ENCODE peak calls at places on chromosomes 4 and X, in seven cellular contexts. Z is endothelial cell; I is activated naive CD8-positive, alpha-beta T cell treated with anti-CD3 and anti-CD28 coated beads, Interleukin-2, amount 50 U/mL, for 24 hours; M is HTR-8/SVneo; K is T1000; Y is anterior cingulate cortex; P is NCI-H2081 treated with DMSO at 0.1 percent for 48 hours. W is an unnamed sample.

GRCh38 chr4:14967982-14968381 is 34.3 kb upstream of the CPEB2 start:
- DNase-seq in Z (no peak), I (no peak), M (no peak), K (no peak), Y (no peak), P (no peak), W (no peak)

GRCh38 chrX:115912372-115912897 is 258.1 kb upstream of the AGTR2 start:
- DNase-seq in Z (no peak), I (no peak), M (no peak), K (no peak), Y (no peak), P (no peak), W (no peak)

GRCh38 chrX:1533083-1533482 is 3.9 kb downstream of the P2RY8 start:
- DNase-seq in Z (no peak), I (no peak), M (no peak), K (no peak), Y (no peak), P (no peak), W (no peak)

GRCh38 chrX:126064901-126065541 is 101.1 kb downstream of the DCAF12L2 start:
- DNase-seq in Z (no peak), I (no peak), M (no peak), K (no peak), Y (no peak), P (no peak), W (no peak)

GRCh38 chr4:666436-666810 is 7.7 kb downstream of the ATP5ME start:
- DNase-seq in Z (no peak), I (no peak), M (no peak), K (no peak), Y (no peak), P (no peak), W (no peak)

GRCh38 chr4:41644288-41644914 is 104.1 kb downstream of the PHOX2B start:
- DNase-seq in Z (peak), I (peak), M (no peak), K (no peak), Y (peak), P (peak), W (no peak)

GRCh38 chrX:115047715-115048114 is 30.3 kb upstream of the IL13RA2 start:
- DNase-seq in Z (no peak), I (no peak), M (no peak), K (no peak), Y (no peak), P (no peak), W (peak)

GRCh38 chr4:161448550-161449180 is 715.1 kb downstream of the FSTL5 start:
- DNase-seq in Z (no peak), I (no peak), M (no peak), K (no peak), Y (no peak), P (no peak), W (no peak)

GRCh38 chrX:11190745-11191510 is 79.8 kb downstream of the HCCS start:
- DNase-seq in Z (no peak), I (no peak), M (no peak), K (no peak), Y (no peak), P (peak), W (no peak)

GRCh38 chrX:57270980-57271379 is 15.5 kb upstream of the FAAH2 start:
- DNase-seq in Z (no peak), I (no peak), M (no peak), K (no peak), Y (no peak), P (no peak), W (no peak)

GRCh38 chr4:118797558-118798142 is 38.3 kb downstream of the SEC24D start:
- DNase-seq in Z (no peak), I (no peak), M (no peak), K (no peak), Y (no peak), P (no peak), W (no peak)